ENCODE peak calls at places on chromosomes 12 and 14, in ten cellular contexts. F is NCI-H1436; E is stimulated activated CD8-positive, alpha-beta memory T cell treated with anti-CD3 and anti-CD28 coated beads, Interleukin-2, amount 100 ng/mL, for 1 hour; N is activated T-helper 9 cell treated with anti-CD3 and anti-CD28 coated beads, Interleukin-2, amount 50 U/mL, for 16 hours; K is mammary epithelial cell; X is neural crest cell; M is midbrain; S is caudate nucleus; V is GM13976; O is activated CD4-positive, alpha-beta T cell treated with anti-CD3 and anti-CD28 coated beads, Interleukin-2, amount 50 U/mL, for 24 hours. H is an unnamed sample.

GRCh38 chr12:56151672-56152131 is 685 bp upstream of the MYL6B start:
- DNase-seq in V (peak; percentile 63), F (peak; percentile 40), K (peak; percentile 46), O (peak; percentile 53), S (no peak), E (peak; percentile 48), M (no peak), N (peak; percentile 59), X (no peak), H (peak; percentile 62)

GRCh38 chr14:103340480-103341212 is 6.6 kb downstream of the EIF5 start:
- DNase-seq in M (no peak), K (no peak), F (no peak), N (no peak), O (no peak), V (no peak), S (no peak), E (no peak), X (no peak), H (no peak)

GRCh38 chr14:64550539-64551333 is 975 bp downstream of the PPP1R36 start:
- DNase-seq in N (no peak), V (no peak), S (no peak), F (peak; percentile 13), E (no peak), M (peak; percentile 23), K (no peak), X (no peak), O (no peak), H (no peak)

GRCh38 chr14:92099802-92100201 is 6.6 kb downstream of the ATXN3 start:
- DNase-seq in F (no peak), X (no peak), S (no peak), M (no peak), O (no peak), N (no peak), E (no peak), K (no peak), V (no peak), H (no peak)

GRCh38 chr12:54173066-54173726 is 15.6 kb downstream of the SMUG1 start:
- DNase-seq in F (no peak), N (no peak), O (no peak), V (peak; percentile 67), M (no peak), X (peak; percentile 22), K (peak; percentile 39), S (no peak), E (no peak), H (no peak)

GRCh38 chr14:91417134-91417982 is at the start of gene CCDC88C:
- DNase-seq in X (peak; percentile 58), N (peak; percentile 73), S (no peak), O (peak; percentile 62), E (peak; percentile 61), M (peak; percentile 48), K (no peak), F (peak; percentile 65), V (peak; percentile 89), H (peak; percentile 58)

GRCh38 chr14:71231521-71232393 is 324.5 kb downstream of the PCNX1 start:
- DNase-seq in N (no peak), O (no peak), M (no peak), V (peak; percentile 68), E (no peak), S (no peak), F (no peak), X (no peak), K (no peak), H (no peak)

GRCh38 chr14:79415726-79416125 is 795.6 kb downstream of the DIO2 start:
- DNase-seq in O (no peak), N (no peak), S (no peak), E (no peak), M (no peak), F (no peak), K (no peak), X (no peak), V (no peak), H (no peak)

GRCh38 chr12:95633049-95633545 is 81.8 kb upstream of the USP44 start:
- DNase-seq in E (no peak), S (no peak), M (no peak), K (peak; percentile 99), N (no peak), O (no peak), X (no peak), V (no peak), F (no peak), H (no peak)

GRCh38 chr14:74976264-74977113 is 21.1 kb upstream of the PGF start:
- DNase-seq in M (no peak), X (no peak), S (no peak), O (no peak), F (no peak), K (no peak), V (no peak), N (no peak), E (no peak), H (no peak)

GRCh38 chr12:124461241-124461673 is 106.2 kb downstream of the NCOR2 start:
- DNase-seq in O (no peak), S (no peak), V (no peak), N (no peak), K (no peak), F (no peak), M (no peak), E (no peak), X (no peak), H (no peak)

GRCh38 chr12:2214411-2214810 is 161.6 kb downstream of the CACNA1C start:
- DNase-seq in O (no peak), S (no peak), E (no peak), X (no peak), V (no peak), F (no peak), M (no peak), K (no peak), N (no peak), H (no peak)

GRCh38 chr12:12880537-12880936 is 10.8 kb upstream of the GPRC5A start:
- DNase-seq in F (no peak), X (no peak), E (no peak), V (no peak), N (no peak), K (no peak), O (no peak), S (no peak), M (no peak), H (no peak)

GRCh38 chr12:132321321-132322118 is 7.9 kb downstream of the GALNT9 start:
- DNase-seq in F (no peak), K (no peak), E (no peak), O (no peak), M (no peak), V (no peak), X (no peak), S (no peak), N (no peak), H (no peak)

GRCh38 chr12:14845350-14845750 is 2.0 kb upstream of the ART4 start:
- DNase-seq in F (peak; percentile 45), N (no peak), M (peak; percentile 52), E (no peak), X (peak; percentile 36), V (peak; percentile 67), S (no peak), K (peak; percentile 42), O (no peak), H (no peak)

GRCh38 chr12:52551466-52551865 is 1.5 kb downstream of the KRT71 start:
- DNase-seq in E (no peak), S (no peak), X (no peak), K (no peak), V (no peak), N (no peak), M (no peak), O (no peak), F (no peak), H (no peak)

GRCh38 chr12:54033980-54034783 is 1.3 kb downstream of the HOXC5 start:
- DNase-seq in S (no peak), O (no peak), X (no peak), E (no peak), N (no peak), V (no peak), K (no peak), F (no peak), M (no peak), H (no peak)